ENCODE peak calls at places on chromosomes 13 and 19, in nine cellular contexts. One of them, this sample, is unnamed. For H3K9me3 and H3K4me1, the result is how much of the 10 kb centered on the place peaks cover.

GRCh38 chr19:29771708-29772415 is 39.9 kb upstream of the CCNE1 start:
- DNase-seq in pancreas: peak
- DNase-seq in breast epithelium: no peak
- DNase-seq in fibroblast of lung: peak
- DNase-seq in OCI-LY7: peak
- DNase-seq in HCT116: peak
- DNase-seq in naive thymus-derived CD4-positive, alpha-beta T cell: peak
- DNase-seq in heart right ventricle: peak
- DNase-seq in adrenal gland: peak
- DNase-seq in this sample: no peak

GRCh38 chr19:31350693-31351211 is 1.5 kb upstream of the TSHZ3 start:
- DNase-seq in fibroblast of lung: peak
- DNase-seq in OCI-LY7: no peak
- DNase-seq in breast epithelium: no peak
- DNase-seq in pancreas: peak
- DNase-seq in HCT116: no peak
- DNase-seq in heart right ventricle: peak
- DNase-seq in naive thymus-derived CD4-positive, alpha-beta T cell: no peak
- DNase-seq in adrenal gland: peak
- DNase-seq in this sample: no peak

GRCh38 chr13:102402292-102402691 is 444 bp upstream of the FGF14 start:
- DNase-seq in HCT116: no peak
- DNase-seq in fibroblast of lung: peak
- DNase-seq in adrenal gland: peak
- DNase-seq in pancreas: peak
- DNase-seq in naive thymus-derived CD4-positive, alpha-beta T cell: no peak
- DNase-seq in breast epithelium: no peak
- DNase-seq in heart right ventricle: peak
- DNase-seq in OCI-LY7: no peak
- DNase-seq in this sample: peak

GRCh38 chr13:43285891-43286602 is 262.7 kb downstream of the DNAJC15 start:
- DNase-seq in OCI-LY7: no peak
- DNase-seq in heart right ventricle: no peak
- DNase-seq in adrenal gland: no peak
- DNase-seq in breast epithelium: no peak
- DNase-seq in HCT116: no peak
- DNase-seq in fibroblast of lung: peak
- DNase-seq in pancreas: no peak
- DNase-seq in naive thymus-derived CD4-positive, alpha-beta T cell: no peak
- DNase-seq in this sample: no peak

GRCh38 chr19:42274065-42274682 is 5.1 kb downstream of the CIC start:
- DNase-seq in OCI-LY7: no peak
- DNase-seq in fibroblast of lung: no peak
- DNase-seq in adrenal gland: no peak
- DNase-seq in HCT116: no peak
- DNase-seq in breast epithelium: no peak
- DNase-seq in pancreas: no peak
- DNase-seq in heart right ventricle: peak
- DNase-seq in naive thymus-derived CD4-positive, alpha-beta T cell: no peak
- DNase-seq in this sample: no peak

GRCh38 chr13:103067751-103068563 is 1.7 kb upstream of the SLC10A2 start:
- DNase-seq in fibroblast of lung: no peak
- DNase-seq in pancreas: no peak
- DNase-seq in OCI-LY7: no peak
- DNase-seq in heart right ventricle: no peak
- DNase-seq in breast epithelium: no peak
- DNase-seq in naive thymus-derived CD4-positive, alpha-beta T cell: no peak
- DNase-seq in HCT116: no peak
- DNase-seq in adrenal gland: no peak
- DNase-seq in this sample: no peak

GRCh38 chr13:67493835-67494234 is 263.7 kb upstream of the PCDH9 start:
- DNase-seq in naive thymus-derived CD4-positive, alpha-beta T cell: no peak
- DNase-seq in breast epithelium: no peak
- DNase-seq in adrenal gland: no peak
- DNase-seq in fibroblast of lung: no peak
- DNase-seq in heart right ventricle: no peak
- DNase-seq in OCI-LY7: no peak
- DNase-seq in pancreas: no peak
- DNase-seq in HCT116: no peak
- DNase-seq in this sample: no peak

GRCh38 chr19:35138305-35138799 is 272 bp upstream of the FXYD1 start:
- DNase-seq in naive thymus-derived CD4-positive, alpha-beta T cell: no peak
- DNase-seq in heart right ventricle: peak
- DNase-seq in adrenal gland: no peak
- DNase-seq in fibroblast of lung: peak
- DNase-seq in pancreas: no peak
- DNase-seq in OCI-LY7: no peak
- DNase-seq in HCT116: no peak
- DNase-seq in breast epithelium: no peak
- DNase-seq in this sample: no peak

GRCh38 chr19:5536337-5536894 is 31.3 kb downstream of the TINCR start:
- DNase-seq in heart right ventricle: peak
- DNase-seq in fibroblast of lung: peak
- DNase-seq in pancreas: peak
- DNase-seq in adrenal gland: peak
- DNase-seq in naive thymus-derived CD4-positive, alpha-beta T cell: no peak
- DNase-seq in HCT116: peak
- DNase-seq in OCI-LY7: no peak
- DNase-seq in breast epithelium: no peak
- DNase-seq in this sample: no peak

GRCh38 chr13:37621811-37622361 is 23.3 kb upstream of the POSTN start:
- DNase-seq in OCI-LY7: no peak
- DNase-seq in adrenal gland: peak
- DNase-seq in breast epithelium: no peak
- DNase-seq in fibroblast of lung: peak
- DNase-seq in naive thymus-derived CD4-positive, alpha-beta T cell: no peak
- DNase-seq in heart right ventricle: no peak
- DNase-seq in HCT116: no peak
- DNase-seq in pancreas: no peak
- DNase-seq in this sample: no peak

GRCh38 chr19:34254552-34255432 is at the start of gene GARRE1:
- DNase-seq in pancreas: peak
- DNase-seq in HCT116: no peak
- DNase-seq in heart right ventricle: peak
- DNase-seq in OCI-LY7: peak
- DNase-seq in fibroblast of lung: peak
- DNase-seq in naive thymus-derived CD4-positive, alpha-beta T cell: peak
- DNase-seq in adrenal gland: peak
- DNase-seq in breast epithelium: no peak
- DNase-seq in this sample: no peak

GRCh38 chr19:38227272-38228004 is 3.4 kb upstream of the DPF1 start:
- DNase-seq in HCT116: no peak
- DNase-seq in OCI-LY7: no peak
- DNase-seq in naive thymus-derived CD4-positive, alpha-beta T cell: no peak
- DNase-seq in heart right ventricle: no peak
- DNase-seq in adrenal gland: no peak
- DNase-seq in pancreas: no peak
- DNase-seq in breast epithelium: no peak
- DNase-seq in fibroblast of lung: no peak
- DNase-seq in this sample: no peak

GRCh38 chr19:29516358-29516725 is 9.5 kb upstream of the VSTM2B start:
- DNase-seq in pancreas: no peak
- DNase-seq in adrenal gland: no peak
- DNase-seq in breast epithelium: no peak
- DNase-seq in HCT116: no peak
- DNase-seq in naive thymus-derived CD4-positive, alpha-beta T cell: no peak
- DNase-seq in OCI-LY7: no peak
- DNase-seq in fibroblast of lung: no peak
- DNase-seq in heart right ventricle: no peak
- DNase-seq in this sample: no peak

GRCh38 chr13:64529874-64530485 is 2700.2 kb downstream of the PCDH9 start:
- DNase-seq in HCT116: peak
- DNase-seq in fibroblast of lung: peak
- DNase-seq in adrenal gland: no peak
- DNase-seq in heart right ventricle: no peak
- DNase-seq in pancreas: no peak
- DNase-seq in breast epithelium: no peak
- DNase-seq in OCI-LY7: peak
- DNase-seq in naive thymus-derived CD4-positive, alpha-beta T cell: no peak
- DNase-seq in this sample: no peak

GRCh38 chr19:27745978-27746542 is 1466.9 kb downstream of the UQCRFS1 start:
- DNase-seq in pancreas: no peak
- DNase-seq in HCT116: no peak
- DNase-seq in adrenal gland: no peak
- DNase-seq in OCI-LY7: no peak
- DNase-seq in naive thymus-derived CD4-positive, alpha-beta T cell: no peak
- DNase-seq in heart right ventricle: no peak
- DNase-seq in breast epithelium: peak
- DNase-seq in fibroblast of lung: no peak
- DNase-seq in this sample: no peak

GRCh38 chr13:111973186-111974064 is 93.5 kb upstream of the SOX1 start:
- DNase-seq in pancreas: no peak
- DNase-seq in breast epithelium: no peak
- DNase-seq in OCI-LY7: no peak
- DNase-seq in naive thymus-derived CD4-positive, alpha-beta T cell: no peak
- DNase-seq in HCT116: no peak
- DNase-seq in fibroblast of lung: no peak
- DNase-seq in adrenal gland: no peak
- DNase-seq in heart right ventricle: no peak
- DNase-seq in this sample: no peak

GRCh38 chr19:22976248-22976647 is 26.7 kb downstream of the ZNF728 start:
- DNase-seq in fibroblast of lung: no peak
- DNase-seq in naive thymus-derived CD4-positive, alpha-beta T cell: no peak
- DNase-seq in HCT116: no peak
- DNase-seq in heart right ventricle: no peak
- DNase-seq in OCI-LY7: no peak
- DNase-seq in breast epithelium: no peak
- DNase-seq in adrenal gland: no peak
- DNase-seq in pancreas: no peak
- DNase-seq in this sample: no peak
- H3K9me3 ChIP-seq in fibroblast of lung: under half
- H3K9me3 ChIP-seq in naive thymus-derived CD4-positive, alpha-beta T cell: under half
- H3K9me3 ChIP-seq in HCT116: under half
- H3K9me3 ChIP-seq in heart right ventricle: under half
- H3K9me3 ChIP-seq in OCI-LY7: under half
- H3K9me3 ChIP-seq in breast epithelium: half or more
- H3K9me3 ChIP-seq in adrenal gland: under half
- H3K9me3 ChIP-seq in pancreas: under half
- H3K9me3 ChIP-seq in this sample: half or more

DNA sequence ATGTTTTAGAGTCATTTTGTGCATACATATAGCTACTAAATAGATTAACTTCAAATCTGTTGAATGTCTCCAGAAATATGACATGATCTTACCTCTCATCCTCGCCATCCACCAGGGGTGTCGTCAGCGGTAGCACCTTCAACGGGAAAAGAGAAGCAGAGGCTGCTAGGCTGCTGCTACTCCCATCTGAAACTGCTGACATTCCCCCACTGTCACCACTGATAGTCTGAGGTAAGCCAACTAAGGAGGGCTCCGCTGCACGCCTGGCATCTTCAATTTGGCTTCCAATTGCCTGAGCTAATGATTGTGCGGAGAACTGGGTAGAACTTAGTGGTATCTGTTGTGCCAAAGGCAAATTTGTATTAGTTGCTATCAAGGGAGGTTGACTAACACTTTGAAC is 3.1 kb downstream of the TSC22D1 start:
- DNase-seq in heart right ventricle: no peak
- DNase-seq in pancreas: no peak
- DNase-seq in OCI-LY7: no peak
- DNase-seq in HCT116: no peak
- DNase-seq in breast epithelium: no peak
- DNase-seq in adrenal gland: no peak
- DNase-seq in naive thymus-derived CD4-positive, alpha-beta T cell: no peak
- DNase-seq in fibroblast of lung: no peak
- DNase-seq in this sample: no peak
- H3K4me3 ChIP-seq in heart right ventricle: no peak
- H3K4me3 ChIP-seq in pancreas: peak
- H3K4me3 ChIP-seq in OCI-LY7: no peak
- H3K4me3 ChIP-seq in HCT116: no peak
- H3K4me3 ChIP-seq in breast epithelium: no peak
- H3K4me3 ChIP-seq in adrenal gland: peak
- H3K4me3 ChIP-seq in naive thymus-derived CD4-positive, alpha-beta T cell: no peak
- H3K4me3 ChIP-seq in fibroblast of lung: peak
- H3K4me3 ChIP-seq in this sample: peak

GRCh38 chr13:29948246-29948645 is 97.8 kb upstream of the UBL3 start:
- DNase-seq in breast epithelium: no peak
- DNase-seq in naive thymus-derived CD4-positive, alpha-beta T cell: no peak
- DNase-seq in OCI-LY7: no peak
- DNase-seq in HCT116: no peak
- DNase-seq in adrenal gland: no peak
- DNase-seq in pancreas: no peak
- DNase-seq in fibroblast of lung: peak
- DNase-seq in heart right ventricle: no peak
- DNase-seq in this sample: no peak
- H3K4me1 ChIP-seq in breast epithelium: under half
- H3K4me1 ChIP-seq in naive thymus-derived CD4-positive, alpha-beta T cell: under half
- H3K4me1 ChIP-seq in OCI-LY7: under half
- H3K4me1 ChIP-seq in HCT116: under half
- H3K4me1 ChIP-seq in adrenal gland: under half
- H3K4me1 ChIP-seq in pancreas: under half
- H3K4me1 ChIP-seq in fibroblast of lung: under half
- H3K4me1 ChIP-seq in heart right ventricle: under half
- H3K4me1 ChIP-seq in this sample: under half

GRCh38 chr19:21856751-21857150 is 20.8 kb upstream of the ZNF43 start:
- DNase-seq in pancreas: no peak
- DNase-seq in heart right ventricle: no peak
- DNase-seq in fibroblast of lung: no peak
- DNase-seq in adrenal gland: no peak
- DNase-seq in naive thymus-derived CD4-positive, alpha-beta T cell: no peak
- DNase-seq in breast epithelium: no peak
- DNase-seq in OCI-LY7: no peak
- DNase-seq in HCT116: no peak
- DNase-seq in this sample: no peak
- H3K9me3 ChIP-seq in pancreas: under half
- H3K9me3 ChIP-seq in heart right ventricle: under half
- H3K9me3 ChIP-seq in fibroblast of lung: under half
- H3K9me3 ChIP-seq in adrenal gland: under half
- H3K9me3 ChIP-seq in naive thymus-derived CD4-positive, alpha-beta T cell: under half
- H3K9me3 ChIP-seq in breast epithelium: under half
- H3K9me3 ChIP-seq in OCI-LY7: under half
- H3K9me3 ChIP-seq in HCT116: under half
- H3K9me3 ChIP-seq in this sample: under half

GRCh38 chr19:45999653-46000121 is 4.4 kb downstream of the CCDC61 start:
- DNase-seq in adrenal gland: no peak
- DNase-seq in pancreas: no peak
- DNase-seq in OCI-LY7: no peak
- DNase-seq in heart right ventricle: no peak
- DNase-seq in naive thymus-derived CD4-positive, alpha-beta T cell: no peak
- DNase-seq in fibroblast of lung: peak
- DNase-seq in HCT116: no peak
- DNase-seq in breast epithelium: no peak
- DNase-seq in this sample: no peak
- H3K4me3 ChIP-seq in adrenal gland: no peak
- H3K4me3 ChIP-seq in pancreas: no peak
- H3K4me3 ChIP-seq in OCI-LY7: no peak
- H3K4me3 ChIP-seq in heart right ventricle: no peak
- H3K4me3 ChIP-seq in naive thymus-derived CD4-positive, alpha-beta T cell: no peak
- H3K4me3 ChIP-seq in fibroblast of lung: no peak
- H3K4me3 ChIP-seq in HCT116: no peak
- H3K4me3 ChIP-seq in breast epithelium: peak
- H3K4me3 ChIP-seq in this sample: no peak

GRCh38 chr19:55117063-55117635 is 288 bp downstream of the PPP1R12C start:
- DNase-seq in OCI-LY7: peak
- DNase-seq in naive thymus-derived CD4-positive, alpha-beta T cell: no peak
- DNase-seq in heart right ventricle: no peak
- DNase-seq in fibroblast of lung: no peak
- DNase-seq in adrenal gland: peak
- DNase-seq in HCT116: no peak
- DNase-seq in pancreas: no peak
- DNase-seq in breast epithelium: peak
- DNase-seq in this sample: no peak
- H3K4me1 ChIP-seq in OCI-LY7: half or more
- H3K4me1 ChIP-seq in naive thymus-derived CD4-positive, alpha-beta T cell: under half
- H3K4me1 ChIP-seq in heart right ventricle: under half
- H3K4me1 ChIP-seq in fibroblast of lung: under half
- H3K4me1 ChIP-seq in adrenal gland: under half
- H3K4me1 ChIP-seq in HCT116: under half
- H3K4me1 ChIP-seq in pancreas: under half
- H3K4me1 ChIP-seq in breast epithelium: under half
- H3K4me1 ChIP-seq in this sample: under half

GRCh38 chr19:46326608-46327007 is 20.3 kb upstream of the PPP5C start:
- DNase-seq in adrenal gland: no peak
- DNase-seq in naive thymus-derived CD4-positive, alpha-beta T cell: no peak
- DNase-seq in breast epithelium: no peak
- DNase-seq in fibroblast of lung: no peak
- DNase-seq in pancreas: no peak
- DNase-seq in HCT116: no peak
- DNase-seq in OCI-LY7: no peak
- DNase-seq in heart right ventricle: no peak
- DNase-seq in this sample: no peak
- H3K9me3 ChIP-seq in adrenal gland: under half
- H3K9me3 ChIP-seq in naive thymus-derived CD4-positive, alpha-beta T cell: under half
- H3K9me3 ChIP-seq in breast epithelium: under half
- H3K9me3 ChIP-seq in fibroblast of lung: under half
- H3K9me3 ChIP-seq in pancreas: under half
- H3K9me3 ChIP-seq in HCT116: under half
- H3K9me3 ChIP-seq in OCI-LY7: under half
- H3K9me3 ChIP-seq in heart right ventricle: under half
- H3K9me3 ChIP-seq in this sample: under half

This sample was measured in ascending aorta.